ENCODE peak calls at places on chromosome 19, in ten cellular contexts. K, B, U, E, T, O, S, A, F and C are unnamed samples.

GRCh38 chr19:6532244-6532999 is 1.6 kb downstream of the TNFSF9 start:
- DNase-seq in B (no peak), U (no peak), F (no peak), E (no peak), A (no peak), S (no peak), T (no peak), O (no peak), K (peak; percentile 49), C (no peak)

GRCh38 chr19:10111405-10111811 is at the start of gene P2RY11:
- DNase-seq in S (no peak), O (no peak), A (no peak), F (peak; percentile 59), E (no peak), T (no peak), K (no peak), U (peak; percentile 68), B (no peak), C (peak; percentile 57)

GRCh38 chr19:16330368-16330801 is 5.8 kb downstream of the KLF2 start:
- DNase-seq in E (no peak), K (no peak), O (peak; percentile 76), F (peak; percentile 95), A (no peak), B (no peak), U (peak; percentile 90), T (no peak), S (no peak), C (no peak)

GRCh38 chr19:47253467-47253881 is 2.9 kb upstream of the CCDC9 start:
- DNase-seq in A (peak; percentile 58), F (no peak), E (no peak), O (peak; percentile 91), B (no peak), K (no peak), T (no peak), S (no peak), U (no peak), C (no peak)

GRCh38 chr19:1862424-1863307 is 713 bp downstream of the KLF16 start:
- DNase-seq in O (peak; percentile 64), S (no peak), T (no peak), B (no peak), E (peak; percentile 19), K (peak; percentile 73), U (peak; percentile 73), A (peak; percentile 51), F (peak; percentile 62), C (peak; percentile 26)

GRCh38 chr19:29934781-29935180 is 7.3 kb upstream of the URI1 start:
- DNase-seq in F (no peak), A (no peak), E (no peak), S (no peak), B (no peak), K (no peak), U (no peak), O (no peak), T (no peak), C (no peak)

GRCh38 chr19:13155472-13156284 is 5.5 kb downstream of the IER2 start:
- DNase-seq in F (peak; percentile 83), A (peak; percentile 87), O (peak; percentile 81), S (peak; percentile 27), E (no peak), U (peak; percentile 75), B (no peak), K (peak; percentile 90), T (no peak), C (no peak)

GRCh38 chr19:13961826-13962737 is 9.8 kb downstream of the DCAF15 start:
- DNase-seq in B (no peak), S (no peak), U (no peak), A (no peak), E (no peak), O (peak; percentile 68), K (peak; percentile 57), F (no peak), T (no peak), C (no peak)

GRCh38 chr19:7646426-7646700 is 9.5 kb downstream of the STXBP2 start:
- DNase-seq in B (no peak), K (no peak), A (no peak), T (no peak), S (no peak), O (no peak), F (no peak), U (no peak), E (no peak), C (no peak)

GRCh38 chr19:49391581-49392399 is 3.7 kb downstream of the KASH5 start:
- DNase-seq in A (peak; percentile 92), B (peak; percentile 66), U (peak; percentile 83), K (peak; percentile 84), O (peak; percentile 87), F (peak; percentile 74), E (peak; percentile 85), T (peak; percentile 6), S (no peak), C (peak; percentile 85)

GRCh38 chr19:42816901-42817300 is 51.4 kb upstream of the PSG8 start:
- DNase-seq in O (no peak), E (no peak), F (no peak), U (no peak), K (no peak), A (peak; percentile 4), T (no peak), B (no peak), S (no peak), C (no peak)

GRCh38 chr19:41707502-41707812 is 969 bp upstream of the CEACAM5 start:
- DNase-seq in K (no peak), E (peak; percentile 73), T (no peak), B (no peak), U (no peak), S (no peak), F (no peak), O (no peak), A (peak; percentile 18), C (no peak)

GRCh38 chr19:50313812-50314536 is 15.2 kb downstream of the KCNC3 start:
- DNase-seq in E (peak; percentile 81), F (no peak), O (no peak), A (no peak), T (no peak), B (no peak), U (no peak), K (no peak), S (no peak), C (no peak)

GRCh38 chr19:3503036-3503572 is 2.6 kb upstream of the DOHH start:
- DNase-seq in T (no peak), B (no peak), A (no peak), S (no peak), F (no peak), O (no peak), K (no peak), E (no peak), U (no peak), C (no peak)

GRCh38 chr19:1118999-1119398 is 15.2 kb downstream of the GPX4 start:
- DNase-seq in A (no peak), O (no peak), B (no peak), K (no peak), F (no peak), S (no peak), T (no peak), E (no peak), U (no peak), C (no peak)

GRCh38 chr19:2343289-2343982 is 15.0 kb downstream of the SPPL2B start:
- DNase-seq in O (no peak), T (no peak), A (no peak), U (no peak), K (no peak), S (no peak), B (no peak), F (no peak), E (no peak), C (no peak)

GRCh38 chr19:55646889-55647731 is 902 bp upstream of the CCDC106 start:
- DNase-seq in O (no peak), T (no peak), A (peak; percentile 78), E (no peak), F (no peak), B (no peak), U (no peak), S (no peak), K (no peak), C (no peak)

GRCh38 chr19:14542721-14543328 is 13.4 kb downstream of the TECR start:
- DNase-seq in A (no peak), T (no peak), S (no peak), B (no peak), K (no peak), O (no peak), F (no peak), U (no peak), E (no peak), C (peak; percentile 69)

GRCh38 chr19:50649433-50650391 is at the start of gene C19orf81:
- DNase-seq in O (no peak), S (no peak), F (no peak), K (peak; percentile 82), A (peak; percentile 51), B (no peak), E (peak; percentile 91), U (no peak), T (no peak), C (peak; percentile 24)

GRCh38 chr19:15285896-15286591 is 46.3 kb downstream of the BRD4 start:
- DNase-seq in U (no peak), K (no peak), F (no peak), O (no peak), S (no peak), B (no peak), T (no peak), A (peak; percentile 35), E (no peak), C (peak; percentile 56)

GRCh38 chr19:16366056-16366432 is 41.4 kb downstream of the KLF2 start:
- DNase-seq in S (no peak), F (no peak), E (no peak), U (no peak), A (no peak), T (no peak), O (no peak), K (no peak), B (no peak), C (no peak)

GRCh38 chr19:45446944-45447343 is 20.9 kb upstream of the FOSB start:
- DNase-seq in F (no peak), K (no peak), B (no peak), U (no peak), S (no peak), A (no peak), E (no peak), T (no peak), O (no peak), C (no peak)

GRCh38 chr19:50465986-50466771 is 10.1 kb upstream of the EMC10 start:
- DNase-seq in B (no peak), U (no peak), O (peak; percentile 38), A (peak; percentile 21), E (no peak), K (peak; percentile 79), T (no peak), F (no peak), S (no peak), C (no peak)

GRCh38 chr19:33720691-33721682 is 75.7 kb upstream of the KCTD15 start:
- DNase-seq in U (no peak), S (no peak), O (no peak), F (no peak), E (no peak), A (no peak), T (no peak), B (no peak), K (no peak), C (no peak)